ENCODE peak calls at places on chromosomes 2 and 18, in six cellular contexts. One of them, this sample, is unnamed.

GRCh38 chr2:19358242-19359020 is at the start of gene OSR1:
- DNase-seq in neuronal stem cell: peak
- DNase-seq in IMR-90: peak
- DNase-seq in H9: peak
- DNase-seq in trophoblast cell: peak
- DNase-seq in H1: peak
- DNase-seq in this sample: peak

GRCh38 chr2:165239230-165239629 is at the start of gene SCN2A:
- DNase-seq in neuronal stem cell: peak
- DNase-seq in IMR-90: peak
- DNase-seq in H9: no peak
- DNase-seq in trophoblast cell: peak
- DNase-seq in H1: no peak
- DNase-seq in this sample: peak

GRCh38 chr2:171522057-171522803 is at the start of gene CYBRD1:
- DNase-seq in neuronal stem cell: peak
- DNase-seq in IMR-90: peak
- DNase-seq in H9: peak
- DNase-seq in trophoblast cell: peak
- DNase-seq in H1: peak
- DNase-seq in this sample: peak

GRCh38 chr2:209160800-209161588 is 262.9 kb upstream of the MAP2 start:
- DNase-seq in neuronal stem cell: no peak
- DNase-seq in IMR-90: no peak
- DNase-seq in H9: no peak
- DNase-seq in trophoblast cell: no peak
- DNase-seq in H1: no peak
- DNase-seq in this sample: no peak

GRCh38 chr2:20622296-20622686 is 28.6 kb downstream of the HS1BP3 start:
- DNase-seq in neuronal stem cell: no peak
- DNase-seq in IMR-90: no peak
- DNase-seq in H9: no peak
- DNase-seq in trophoblast cell: no peak
- DNase-seq in H1: no peak
- DNase-seq in this sample: no peak

GRCh38 chr2:240963065-240963375 is 35.4 kb upstream of the SNED1 start:
- DNase-seq in neuronal stem cell: no peak
- DNase-seq in IMR-90: no peak
- DNase-seq in H9: peak
- DNase-seq in trophoblast cell: no peak
- DNase-seq in H1: no peak
- DNase-seq in this sample: no peak

GRCh38 chr2:240966906-240967680 is 31.3 kb upstream of the SNED1 start:
- DNase-seq in neuronal stem cell: no peak
- DNase-seq in IMR-90: no peak
- DNase-seq in H9: peak
- DNase-seq in trophoblast cell: no peak
- DNase-seq in H1: no peak
- DNase-seq in this sample: no peak

GRCh38 chr2:27573452-27573851 is 9.4 kb upstream of the ZNF512 start:
- DNase-seq in neuronal stem cell: no peak
- DNase-seq in IMR-90: peak
- DNase-seq in H9: no peak
- DNase-seq in trophoblast cell: no peak
- DNase-seq in H1: no peak
- DNase-seq in this sample: peak

GRCh38 chr2:110104025-110104771 is 11.4 kb downstream of the MALL start:
- DNase-seq in neuronal stem cell: no peak
- DNase-seq in IMR-90: no peak
- DNase-seq in H9: no peak
- DNase-seq in trophoblast cell: no peak
- DNase-seq in H1: peak
- DNase-seq in this sample: no peak

GRCh38 chr2:231482806-231483391 is 18.6 kb upstream of the NCL start:
- DNase-seq in neuronal stem cell: peak
- DNase-seq in IMR-90: peak
- DNase-seq in H9: peak
- DNase-seq in trophoblast cell: peak
- DNase-seq in H1: peak
- DNase-seq in this sample: peak

GRCh38 chr18:8212893-8213805 is 396.1 kb upstream of the RAB12 start:
- DNase-seq in neuronal stem cell: no peak
- DNase-seq in IMR-90: peak
- DNase-seq in H9: no peak
- DNase-seq in trophoblast cell: no peak
- DNase-seq in H1: no peak
- DNase-seq in this sample: peak

GRCh38 chr2:128490321-128490720 is 171.7 kb upstream of the HS6ST1 start:
- DNase-seq in neuronal stem cell: no peak
- DNase-seq in IMR-90: no peak
- DNase-seq in H9: no peak
- DNase-seq in trophoblast cell: no peak
- DNase-seq in H1: peak
- DNase-seq in this sample: no peak

GRCh38 chr2:39437522-39438296 is 624 bp upstream of the MAP4K3 start:
- DNase-seq in neuronal stem cell: no peak
- DNase-seq in IMR-90: peak
- DNase-seq in H9: no peak
- DNase-seq in trophoblast cell: peak
- DNase-seq in H1: no peak
- DNase-seq in this sample: peak

GRCh38 chr2:61604433-61604832 is 66.3 kb upstream of the XPO1 start:
- DNase-seq in neuronal stem cell: no peak
- DNase-seq in IMR-90: peak
- DNase-seq in H9: no peak
- DNase-seq in trophoblast cell: no peak
- DNase-seq in H1: no peak
- DNase-seq in this sample: no peak
- H4K91ac ChIP-seq in neuronal stem cell: no peak
- H4K91ac ChIP-seq in IMR-90: no peak
- H4K91ac ChIP-seq in H9: no peak
- H4K91ac ChIP-seq in trophoblast cell: no peak
- H4K91ac ChIP-seq in H1: no peak
- H4K91ac ChIP-seq in this sample: no peak

GRCh38 chr2:16650287-16651249 is 15.1 kb downstream of the CYRIA start:
- DNase-seq in neuronal stem cell: no peak
- DNase-seq in IMR-90: peak
- DNase-seq in H9: no peak
- DNase-seq in trophoblast cell: peak
- DNase-seq in H1: no peak
- DNase-seq in this sample: peak

GRCh38 chr2:16647992-16648617 is 17.5 kb downstream of the CYRIA start:
- DNase-seq in neuronal stem cell: no peak
- DNase-seq in IMR-90: no peak
- DNase-seq in H9: no peak
- DNase-seq in trophoblast cell: peak
- DNase-seq in H1: no peak
- DNase-seq in this sample: no peak

GRCh38 chr2:16653083-16653375 is 12.6 kb downstream of the CYRIA start:
- DNase-seq in neuronal stem cell: no peak
- DNase-seq in IMR-90: no peak
- DNase-seq in H9: no peak
- DNase-seq in trophoblast cell: no peak
- DNase-seq in H1: no peak
- DNase-seq in this sample: no peak

GRCh38 chr2:16652296-16653082 is 13.1 kb downstream of the CYRIA start:
- DNase-seq in neuronal stem cell: no peak
- DNase-seq in IMR-90: peak
- DNase-seq in H9: no peak
- DNase-seq in trophoblast cell: no peak
- DNase-seq in H1: no peak
- DNase-seq in this sample: peak

DNA sequence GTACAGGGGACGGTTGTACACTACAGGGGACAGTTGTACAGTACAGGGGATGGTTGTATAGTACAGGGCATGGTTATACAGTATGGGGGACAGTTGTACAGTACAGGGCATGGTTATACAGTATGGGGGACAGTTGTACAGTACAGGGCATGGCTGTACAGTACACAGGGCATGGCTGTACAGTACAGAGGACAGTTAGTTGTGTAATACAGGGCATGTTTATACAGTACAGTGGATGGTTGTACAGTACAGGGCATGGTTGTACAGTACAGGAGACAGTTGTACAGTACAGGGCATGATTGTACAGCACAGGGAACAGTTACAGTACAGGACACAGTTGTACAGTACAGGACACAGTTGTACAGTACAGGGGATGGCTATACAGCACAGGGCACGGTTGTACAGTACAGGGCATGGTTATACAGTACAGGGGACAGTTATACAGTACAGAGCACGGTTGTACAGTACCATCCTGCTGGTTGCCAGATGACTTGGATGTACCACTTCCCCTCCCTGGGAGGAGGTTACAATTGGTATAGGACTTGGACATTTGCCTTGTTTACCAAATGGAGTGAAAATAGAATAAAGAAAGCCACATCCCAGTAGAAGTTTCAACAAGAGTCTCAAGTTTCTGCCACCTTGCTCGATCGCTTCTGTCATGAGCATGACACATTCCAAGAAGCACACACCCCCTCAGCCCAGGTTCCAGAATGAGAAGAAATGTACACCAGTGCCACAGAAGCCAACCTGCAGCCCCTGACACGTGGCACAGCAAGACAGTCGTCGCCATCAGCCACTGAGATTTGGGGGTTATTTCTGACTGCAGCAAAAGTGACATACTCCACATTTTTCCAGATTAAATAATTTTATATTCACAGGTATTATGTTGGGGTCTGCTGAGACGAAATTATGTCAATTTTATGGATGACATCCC is 16.0 kb downstream of the CYRIA start:
- DNase-seq in neuronal stem cell: no peak
- DNase-seq in IMR-90: no peak
- DNase-seq in H9: no peak
- DNase-seq in trophoblast cell: no peak
- DNase-seq in H1: no peak
- DNase-seq in this sample: no peak
- H2AK5ac ChIP-seq in neuronal stem cell: peak
- H2AK5ac ChIP-seq in IMR-90: peak
- H2AK5ac ChIP-seq in H9: no peak
- H2AK5ac ChIP-seq in trophoblast cell: no peak
- H2AK5ac ChIP-seq in H1: peak
- H2AK5ac ChIP-seq in this sample: peak

DNA sequence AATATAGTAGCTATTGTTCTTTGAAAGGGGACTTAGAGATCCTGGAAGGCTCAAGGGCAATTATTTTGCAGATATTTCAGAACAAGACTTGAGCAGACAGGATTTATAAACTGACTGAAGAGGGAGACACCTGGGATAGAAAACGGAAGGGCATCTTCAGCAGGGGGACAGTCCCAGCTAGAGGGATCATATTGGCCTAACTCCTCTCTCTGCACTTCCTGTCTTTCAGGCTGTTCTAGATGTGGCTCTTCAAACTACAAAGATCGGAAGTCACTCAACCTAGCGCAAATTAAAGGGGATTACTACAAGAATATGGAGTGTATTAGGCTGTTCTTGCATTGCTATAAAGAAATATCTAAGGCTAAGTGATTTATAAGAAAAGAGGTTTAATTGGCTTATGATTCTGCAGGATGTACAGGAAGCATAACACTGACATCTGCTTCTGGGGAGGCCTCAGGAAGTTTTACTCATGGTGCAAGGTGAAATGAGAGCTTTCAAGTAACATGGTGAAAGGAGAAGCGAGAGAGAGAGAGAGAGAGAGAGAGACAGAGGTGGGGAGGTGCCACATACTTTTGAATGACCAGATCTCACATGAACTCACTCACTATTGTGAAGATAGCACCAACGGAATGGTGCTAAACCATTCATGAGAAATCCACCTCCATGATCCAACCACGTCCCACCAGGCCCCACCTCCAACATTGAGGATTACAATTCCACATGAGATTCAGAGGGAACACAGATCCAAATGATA is 5.3 kb upstream of the CTIF start:
- DNase-seq in neuronal stem cell: no peak
- DNase-seq in IMR-90: no peak
- DNase-seq in H9: no peak
- DNase-seq in trophoblast cell: no peak
- DNase-seq in H1: no peak
- DNase-seq in this sample: no peak
- H4K91ac ChIP-seq in neuronal stem cell: no peak
- H4K91ac ChIP-seq in IMR-90: peak
- H4K91ac ChIP-seq in H9: no peak
- H4K91ac ChIP-seq in trophoblast cell: no peak
- H4K91ac ChIP-seq in H1: no peak
- H4K91ac ChIP-seq in this sample: no peak

DNA sequence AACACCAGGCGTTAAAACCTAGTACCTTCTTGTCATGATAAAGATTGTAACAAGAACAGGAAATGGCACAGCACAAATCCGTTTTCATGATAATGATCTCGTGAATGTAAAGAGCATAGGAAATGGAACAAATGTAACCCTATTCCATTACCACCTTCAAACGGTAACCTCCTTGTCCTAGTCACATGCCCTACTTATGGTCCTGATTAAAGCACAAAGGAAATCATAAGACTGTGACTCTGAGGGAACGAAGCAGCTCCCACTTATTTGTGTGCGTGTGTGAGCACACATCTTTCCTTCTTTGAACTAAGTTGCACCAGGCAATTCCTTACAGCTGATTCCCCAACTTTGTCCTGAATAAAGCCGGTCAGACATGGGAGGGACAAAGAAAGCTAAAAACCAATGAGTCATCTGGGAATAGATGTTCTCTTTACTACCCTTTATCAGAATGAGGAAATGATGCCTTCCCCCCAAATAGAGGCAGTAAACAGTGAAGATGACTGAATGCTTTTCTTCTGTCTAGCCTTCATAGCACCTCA is 192.6 kb downstream of the IKZF2 start:
- DNase-seq in neuronal stem cell: no peak
- DNase-seq in IMR-90: peak
- DNase-seq in H9: no peak
- DNase-seq in trophoblast cell: peak
- DNase-seq in H1: no peak
- DNase-seq in this sample: peak
- H2AK5ac ChIP-seq in neuronal stem cell: no peak
- H2AK5ac ChIP-seq in IMR-90: no peak
- H2AK5ac ChIP-seq in H9: no peak
- H2AK5ac ChIP-seq in trophoblast cell: no peak
- H2AK5ac ChIP-seq in H1: no peak
- H2AK5ac ChIP-seq in this sample: no peak

DNA sequence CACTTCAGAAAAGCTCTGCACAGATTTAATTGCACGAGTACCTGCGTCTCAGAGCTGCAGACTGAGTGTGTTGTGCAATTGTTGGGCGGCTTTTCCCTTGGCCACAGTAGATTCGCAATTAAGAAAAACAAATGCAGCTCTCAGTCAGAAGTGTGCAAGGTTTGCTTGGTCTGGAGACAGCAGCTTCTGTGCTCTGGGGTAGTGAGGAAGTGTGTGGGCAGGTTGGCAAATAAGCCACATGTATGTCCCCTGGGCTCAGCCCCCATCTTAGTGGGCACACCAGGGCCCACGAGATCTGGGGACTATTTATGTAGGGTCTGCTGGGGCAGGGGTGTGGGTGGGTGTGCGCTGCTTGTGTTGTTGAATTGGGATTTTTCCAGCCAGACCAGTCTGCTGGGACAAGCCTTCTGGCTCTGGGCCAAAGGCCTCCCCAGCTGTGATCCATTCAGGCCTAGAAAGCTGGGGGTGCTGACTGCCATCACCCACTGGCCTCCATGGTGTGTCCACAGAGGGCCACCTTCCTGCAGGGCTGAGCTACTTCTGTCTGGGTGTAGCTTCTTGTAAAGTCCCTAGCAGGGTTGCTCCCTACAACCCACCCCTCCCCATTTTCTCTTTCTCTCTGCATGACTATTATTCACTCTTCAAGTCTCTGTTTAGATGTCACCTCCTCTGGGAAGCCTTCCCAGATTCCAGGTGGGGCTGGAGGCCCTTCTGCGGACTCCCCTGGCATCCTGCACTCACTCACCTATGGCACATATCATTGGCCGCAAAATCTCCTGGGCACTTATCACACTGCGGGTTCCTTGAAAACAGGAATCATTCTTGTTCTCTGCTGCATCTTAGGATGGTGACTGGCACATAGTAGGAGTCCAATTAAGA is 67.8 kb downstream of the ODC1 start:
- DNase-seq in neuronal stem cell: no peak
- DNase-seq in IMR-90: peak
- DNase-seq in H9: no peak
- DNase-seq in trophoblast cell: peak
- DNase-seq in H1: no peak
- DNase-seq in this sample: no peak
- H4K91ac ChIP-seq in neuronal stem cell: no peak
- H4K91ac ChIP-seq in IMR-90: no peak
- H4K91ac ChIP-seq in H9: no peak
- H4K91ac ChIP-seq in trophoblast cell: no peak
- H4K91ac ChIP-seq in H1: no peak
- H4K91ac ChIP-seq in this sample: no peak

This sample was measured in mesenchymal stem cell.